ENCODE peak calls at places on chromosomes 13 and 19, in five cellular contexts. One of them, this sample, is unnamed.

GRCh38 chr13:46106839-46107371 is 2.1 kb upstream of the CPB2 start:
- DNase-seq in IMR-90: no peak
- DNase-seq in H9: no peak
- DNase-seq in trophoblast cell: no peak
- DNase-seq in mesenchymal stem cell: no peak
- DNase-seq in this sample: peak; percentile 13

GRCh38 chr19:24060687-24061356 is 26.2 kb upstream of the ZNF254 start:
- DNase-seq in IMR-90: peak; percentile 18
- DNase-seq in H9: no peak
- DNase-seq in trophoblast cell: peak; percentile 87
- DNase-seq in mesenchymal stem cell: no peak
- DNase-seq in this sample: no peak

GRCh38 chr13:106532111-106532929 is 3.1 kb downstream of the EFNB2 start:
- DNase-seq in IMR-90: peak; percentile 32
- DNase-seq in H9: no peak
- DNase-seq in trophoblast cell: no peak
- DNase-seq in mesenchymal stem cell: peak; percentile 47
- DNase-seq in this sample: peak; percentile 47

GRCh38 chr19:7421941-7422744 is 66.7 kb downstream of the PEX11G start:
- DNase-seq in IMR-90: no peak
- DNase-seq in H9: no peak
- DNase-seq in trophoblast cell: peak; percentile 84
- DNase-seq in mesenchymal stem cell: peak; percentile 43
- DNase-seq in this sample: peak; percentile 46

GRCh38 chr13:45691251-45691650 is 10.9 kb upstream of the CBY2 start:
- DNase-seq in IMR-90: no peak
- DNase-seq in H9: no peak
- DNase-seq in trophoblast cell: peak; percentile 33
- DNase-seq in mesenchymal stem cell: no peak
- DNase-seq in this sample: no peak

GRCh38 chr13:113926301-113926761 is 47.5 kb downstream of the C13orf46 start:
- DNase-seq in IMR-90: peak; percentile 60
- DNase-seq in H9: peak; percentile 17
- DNase-seq in trophoblast cell: no peak
- DNase-seq in mesenchymal stem cell: peak; percentile 62
- DNase-seq in this sample: no peak

GRCh38 chr13:109058071-109058470 is 428.7 kb downstream of the MYO16 start:
- DNase-seq in IMR-90: no peak
- DNase-seq in H9: no peak
- DNase-seq in trophoblast cell: no peak
- DNase-seq in mesenchymal stem cell: no peak
- DNase-seq in this sample: peak; percentile 24

GRCh38 chr13:105721056-105721455 is 814.4 kb downstream of the EFNB2 start:
- DNase-seq in IMR-90: no peak
- DNase-seq in H9: no peak
- DNase-seq in trophoblast cell: no peak
- DNase-seq in mesenchymal stem cell: peak; percentile 78
- DNase-seq in this sample: no peak

GRCh38 chr19:6071103-6071485 is 39.2 kb downstream of the RFX2 start:
- DNase-seq in IMR-90: peak; percentile 78
- DNase-seq in H9: no peak
- DNase-seq in trophoblast cell: peak; percentile 26
- DNase-seq in mesenchymal stem cell: peak; percentile 24
- DNase-seq in this sample: no peak

GRCh38 chr19:28932446-28932845 is 280.5 kb downstream of the UQCRFS1 start:
- DNase-seq in IMR-90: no peak
- DNase-seq in H9: no peak
- DNase-seq in trophoblast cell: no peak
- DNase-seq in mesenchymal stem cell: no peak
- DNase-seq in this sample: no peak

GRCh38 chr13:45349438-45349837 is 8.5 kb upstream of the TPT1 start:
- DNase-seq in IMR-90: peak; percentile 51
- DNase-seq in H9: no peak
- DNase-seq in trophoblast cell: no peak
- DNase-seq in mesenchymal stem cell: peak; percentile 75
- DNase-seq in this sample: no peak

GRCh38 chr19:39362682-39363657 is 20.7 kb downstream of the SAMD4B start:
- DNase-seq in IMR-90: peak; percentile 85
- DNase-seq in H9: no peak
- DNase-seq in trophoblast cell: no peak
- DNase-seq in mesenchymal stem cell: peak; percentile 56
- DNase-seq in this sample: no peak

GRCh38 chr13:77028202-77028601 is 1.2 kb upstream of the FBXL3 start:
- DNase-seq in IMR-90: no peak
- DNase-seq in H9: no peak
- DNase-seq in trophoblast cell: no peak
- DNase-seq in mesenchymal stem cell: peak; percentile 28
- DNase-seq in this sample: peak; percentile 25

GRCh38 chr13:65913173-65913572 is 1317.0 kb downstream of the PCDH9 start:
- DNase-seq in IMR-90: peak; percentile 86
- DNase-seq in H9: no peak
- DNase-seq in trophoblast cell: no peak
- DNase-seq in mesenchymal stem cell: peak; percentile 67
- DNase-seq in this sample: no peak

GRCh38 chr13:78562237-78562889 is 41.0 kb downstream of the POU4F1 start:
- DNase-seq in IMR-90: no peak
- DNase-seq in H9: no peak
- DNase-seq in trophoblast cell: no peak
- DNase-seq in mesenchymal stem cell: no peak
- DNase-seq in this sample: no peak

GRCh38 chr13:98521876-98522275 is 55.0 kb downstream of the STK24 start:
- DNase-seq in IMR-90: no peak
- DNase-seq in H9: no peak
- DNase-seq in trophoblast cell: no peak
- DNase-seq in mesenchymal stem cell: no peak
- DNase-seq in this sample: peak; percentile 35
- H3K79me1 ChIP-seq in IMR-90: peaks cover 65% of the 10 kb centered on the region
- H3K79me1 ChIP-seq in H9: peaks cover 17% of the 10 kb centered on the region
- H3K79me1 ChIP-seq in trophoblast cell: no peaks in the 10 kb centered on the region
- H3K79me1 ChIP-seq in mesenchymal stem cell: peaks cover 47% of the 10 kb centered on the region
- H3K79me1 ChIP-seq in this sample: peaks cover 47% of the 10 kb centered on the region

DNA sequence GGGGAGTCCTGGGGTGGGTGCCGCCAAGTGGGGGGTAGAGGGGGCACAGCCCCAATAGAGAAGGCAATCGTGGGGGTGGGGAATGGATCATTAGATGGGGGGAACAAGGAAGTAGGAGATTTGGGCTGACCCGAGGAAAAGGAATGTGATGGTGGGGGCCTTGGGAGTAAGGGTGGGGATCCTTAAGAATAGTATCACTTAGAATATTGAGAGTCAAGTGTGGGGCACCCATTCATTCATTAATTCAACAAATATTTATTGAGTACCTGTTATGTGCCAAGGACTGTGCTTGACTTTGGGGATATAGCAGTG is 641 bp downstream of the PPP5C start:
- DNase-seq in IMR-90: no peak
- DNase-seq in H9: no peak
- DNase-seq in trophoblast cell: no peak
- DNase-seq in mesenchymal stem cell: no peak
- DNase-seq in this sample: no peak
- H3K79me1 ChIP-seq in IMR-90: peaks cover 30% of the 10 kb centered on the region
- H3K79me1 ChIP-seq in H9: peaks cover 3% of the 10 kb centered on the region
- H3K79me1 ChIP-seq in trophoblast cell: peaks cover 11% of the 10 kb centered on the region
- H3K79me1 ChIP-seq in mesenchymal stem cell: peaks cover 8% of the 10 kb centered on the region
- H3K79me1 ChIP-seq in this sample: peaks cover 20% of the 10 kb centered on the region

GRCh38 chr19:30160996-30161655 is 211.1 kb upstream of the ZNF536 start:
- DNase-seq in IMR-90: no peak
- DNase-seq in H9: no peak
- DNase-seq in trophoblast cell: no peak
- DNase-seq in mesenchymal stem cell: no peak
- DNase-seq in this sample: no peak
- H3K79me1 ChIP-seq in IMR-90: no peaks in the 10 kb centered on the region
- H3K79me1 ChIP-seq in H9: no peaks in the 10 kb centered on the region
- H3K79me1 ChIP-seq in trophoblast cell: no peaks in the 10 kb centered on the region
- H3K79me1 ChIP-seq in mesenchymal stem cell: no peaks in the 10 kb centered on the region
- H3K79me1 ChIP-seq in this sample: no peaks in the 10 kb centered on the region

GRCh38 chr19:3517638-3518037 is 11.5 kb downstream of the FZR1 start:
- DNase-seq in IMR-90: no peak
- DNase-seq in H9: no peak
- DNase-seq in trophoblast cell: no peak
- DNase-seq in mesenchymal stem cell: peak; percentile 62
- DNase-seq in this sample: no peak
- H3K79me1 ChIP-seq in IMR-90: peaks cover 12% of the 10 kb centered on the region
- H3K79me1 ChIP-seq in H9: no peaks in the 10 kb centered on the region
- H3K79me1 ChIP-seq in trophoblast cell: peaks cover 4% of the 10 kb centered on the region
- H3K79me1 ChIP-seq in mesenchymal stem cell: peaks cover 20% of the 10 kb centered on the region
- H3K79me1 ChIP-seq in this sample: peaks cover 39% of the 10 kb centered on the region

GRCh38 chr19:3516675-3517207 is 10.6 kb downstream of the FZR1 start:
- DNase-seq in IMR-90: no peak
- DNase-seq in H9: no peak
- DNase-seq in trophoblast cell: no peak
- DNase-seq in mesenchymal stem cell: no peak
- DNase-seq in this sample: no peak
- H3K79me1 ChIP-seq in IMR-90: peaks cover 12% of the 10 kb centered on the region
- H3K79me1 ChIP-seq in H9: no peaks in the 10 kb centered on the region
- H3K79me1 ChIP-seq in trophoblast cell: peaks cover 4% of the 10 kb centered on the region
- H3K79me1 ChIP-seq in mesenchymal stem cell: peaks cover 16% of the 10 kb centered on the region
- H3K79me1 ChIP-seq in this sample: peaks cover 38% of the 10 kb centered on the region

GRCh38 chr19:56101095-56101494 is 20.0 kb downstream of the ZNF787 start:
- DNase-seq in IMR-90: no peak
- DNase-seq in H9: no peak
- DNase-seq in trophoblast cell: no peak
- DNase-seq in mesenchymal stem cell: no peak
- DNase-seq in this sample: no peak
- H3K79me1 ChIP-seq in IMR-90: no peaks in the 10 kb centered on the region
- H3K79me1 ChIP-seq in H9: no peaks in the 10 kb centered on the region
- H3K79me1 ChIP-seq in trophoblast cell: no peaks in the 10 kb centered on the region
- H3K79me1 ChIP-seq in mesenchymal stem cell: peaks cover 30% of the 10 kb centered on the region
- H3K79me1 ChIP-seq in this sample: peaks cover 13% of the 10 kb centered on the region

This sample was measured in mesendoderm.